ENCODE peak calls at places on chromosome 11, in nine cellular contexts. One of them, this sample, is unnamed.
A peak's percentile ranks its signal among the peaks of the same experiment; 100 is the strongest.

GRCh38 chr11:10042699-10043098 is 251.3 kb downstream of the SBF2 start:
- DNase-seq in transverse colon: no peak
- DNase-seq in cardiac muscle cell: no peak
- DNase-seq in choroid plexus epithelial cell: no peak
- DNase-seq in posterior cingulate gyrus: no peak
- DNase-seq in GM10248: no peak
- DNase-seq in head of caudate nucleus: no peak
- DNase-seq in dermis blood vessel endothelial cell: no peak
- DNase-seq in stimulated activated CD4-positive, alpha-beta T cell treated with anti-CD3 and anti-CD28 coated beads, Interleukin-1b, Interleukin-23, amount 100 ng/mL, for 24 hours: no peak
- DNase-seq in this sample: no peak

GRCh38 chr11:11311169-11311568 is 41.9 kb downstream of the CSNK2A3 start:
- DNase-seq in cardiac muscle cell: no peak
- DNase-seq in dermis blood vessel endothelial cell: no peak
- DNase-seq in GM10248: no peak
- DNase-seq in transverse colon: no peak
- DNase-seq in head of caudate nucleus: no peak
- DNase-seq in choroid plexus epithelial cell: no peak
- DNase-seq in posterior cingulate gyrus: no peak
- DNase-seq in stimulated activated CD4-positive, alpha-beta T cell treated with anti-CD3 and anti-CD28 coated beads, Interleukin-1b, Interleukin-23, amount 100 ng/mL, for 24 hours: no peak
- DNase-seq in this sample: no peak

GRCh38 chr11:75449776-75450175 is 16.8 kb upstream of the KLHL35 start:
- DNase-seq in cardiac muscle cell: no peak
- DNase-seq in choroid plexus epithelial cell: no peak
- DNase-seq in stimulated activated CD4-positive, alpha-beta T cell treated with anti-CD3 and anti-CD28 coated beads, Interleukin-1b, Interleukin-23, amount 100 ng/mL, for 24 hours: no peak
- DNase-seq in dermis blood vessel endothelial cell: no peak
- DNase-seq in GM10248: no peak
- DNase-seq in head of caudate nucleus: no peak
- DNase-seq in transverse colon: no peak
- DNase-seq in posterior cingulate gyrus: no peak
- DNase-seq in this sample: no peak

GRCh38 chr11:57324154-57324885 is 432 bp downstream of the TNKS1BP1 start:
- DNase-seq in cardiac muscle cell: peak; percentile 65
- DNase-seq in head of caudate nucleus: no peak
- DNase-seq in transverse colon: peak; percentile 49
- DNase-seq in posterior cingulate gyrus: no peak
- DNase-seq in stimulated activated CD4-positive, alpha-beta T cell treated with anti-CD3 and anti-CD28 coated beads, Interleukin-1b, Interleukin-23, amount 100 ng/mL, for 24 hours: no peak
- DNase-seq in GM10248: peak; percentile 57
- DNase-seq in choroid plexus epithelial cell: peak; percentile 59
- DNase-seq in dermis blood vessel endothelial cell: peak; percentile 55
- DNase-seq in this sample: no peak

GRCh38 chr11:56909080-56909479 is 79.6 kb upstream of the OR5AK2 start:
- DNase-seq in choroid plexus epithelial cell: no peak
- DNase-seq in cardiac muscle cell: no peak
- DNase-seq in posterior cingulate gyrus: no peak
- DNase-seq in stimulated activated CD4-positive, alpha-beta T cell treated with anti-CD3 and anti-CD28 coated beads, Interleukin-1b, Interleukin-23, amount 100 ng/mL, for 24 hours: no peak
- DNase-seq in head of caudate nucleus: no peak
- DNase-seq in dermis blood vessel endothelial cell: no peak
- DNase-seq in transverse colon: no peak
- DNase-seq in GM10248: no peak
- DNase-seq in this sample: no peak

GRCh38 chr11:13009921-13010736 is 1.0 kb downstream of the RASSF10 start:
- DNase-seq in GM10248: no peak
- DNase-seq in choroid plexus epithelial cell: peak; percentile 21
- DNase-seq in cardiac muscle cell: peak; percentile 43
- DNase-seq in stimulated activated CD4-positive, alpha-beta T cell treated with anti-CD3 and anti-CD28 coated beads, Interleukin-1b, Interleukin-23, amount 100 ng/mL, for 24 hours: no peak
- DNase-seq in posterior cingulate gyrus: no peak
- DNase-seq in transverse colon: no peak
- DNase-seq in dermis blood vessel endothelial cell: peak; percentile 18
- DNase-seq in head of caudate nucleus: peak; percentile 30
- DNase-seq in this sample: no peak

GRCh38 chr11:115258216-115258615 is 246.0 kb downstream of the CADM1 start:
- DNase-seq in posterior cingulate gyrus: no peak
- DNase-seq in choroid plexus epithelial cell: no peak
- DNase-seq in cardiac muscle cell: no peak
- DNase-seq in stimulated activated CD4-positive, alpha-beta T cell treated with anti-CD3 and anti-CD28 coated beads, Interleukin-1b, Interleukin-23, amount 100 ng/mL, for 24 hours: no peak
- DNase-seq in GM10248: no peak
- DNase-seq in head of caudate nucleus: no peak
- DNase-seq in dermis blood vessel endothelial cell: no peak
- DNase-seq in transverse colon: no peak
- DNase-seq in this sample: no peak

GRCh38 chr11:77515483-77515882 is 41.6 kb upstream of the PAK1 start:
- DNase-seq in head of caudate nucleus: no peak
- DNase-seq in transverse colon: peak; percentile 16
- DNase-seq in choroid plexus epithelial cell: no peak
- DNase-seq in posterior cingulate gyrus: no peak
- DNase-seq in cardiac muscle cell: no peak
- DNase-seq in dermis blood vessel endothelial cell: no peak
- DNase-seq in stimulated activated CD4-positive, alpha-beta T cell treated with anti-CD3 and anti-CD28 coated beads, Interleukin-1b, Interleukin-23, amount 100 ng/mL, for 24 hours: no peak
- DNase-seq in GM10248: no peak
- DNase-seq in this sample: no peak

GRCh38 chr11:96741068-96741467 is 351.3 kb downstream of the JRKL start:
- DNase-seq in stimulated activated CD4-positive, alpha-beta T cell treated with anti-CD3 and anti-CD28 coated beads, Interleukin-1b, Interleukin-23, amount 100 ng/mL, for 24 hours: no peak
- DNase-seq in GM10248: no peak
- DNase-seq in cardiac muscle cell: peak; percentile 47
- DNase-seq in posterior cingulate gyrus: no peak
- DNase-seq in head of caudate nucleus: no peak
- DNase-seq in transverse colon: no peak
- DNase-seq in dermis blood vessel endothelial cell: no peak
- DNase-seq in choroid plexus epithelial cell: peak; percentile 14
- DNase-seq in this sample: no peak

GRCh38 chr11:133579165-133580031 is 47.1 kb upstream of the OPCML start:
- DNase-seq in GM10248: no peak
- DNase-seq in dermis blood vessel endothelial cell: no peak
- DNase-seq in stimulated activated CD4-positive, alpha-beta T cell treated with anti-CD3 and anti-CD28 coated beads, Interleukin-1b, Interleukin-23, amount 100 ng/mL, for 24 hours: no peak
- DNase-seq in head of caudate nucleus: no peak
- DNase-seq in transverse colon: no peak
- DNase-seq in cardiac muscle cell: no peak
- DNase-seq in posterior cingulate gyrus: no peak
- DNase-seq in choroid plexus epithelial cell: no peak
- DNase-seq in this sample: no peak

GRCh38 chr11:126359431-126360048 is 4.1 kb downstream of the ST3GAL4 start:
- DNase-seq in transverse colon: peak; percentile 57
- DNase-seq in posterior cingulate gyrus: peak; percentile 71
- DNase-seq in GM10248: no peak
- DNase-seq in head of caudate nucleus: no peak
- DNase-seq in stimulated activated CD4-positive, alpha-beta T cell treated with anti-CD3 and anti-CD28 coated beads, Interleukin-1b, Interleukin-23, amount 100 ng/mL, for 24 hours: no peak
- DNase-seq in cardiac muscle cell: peak; percentile 86
- DNase-seq in choroid plexus epithelial cell: peak; percentile 83
- DNase-seq in dermis blood vessel endothelial cell: no peak
- DNase-seq in this sample: peak; percentile 13